ENCODE peak calls at places on chromosomes 13 and 19, in six cellular contexts. B, O, X, N, L and H are unnamed samples.

GRCh38 chr19:13995017-13995728 is 10.9 kb downstream of the RFX1 start:
- DNase-seq in O (no peak), N (no peak), L (peak), X (peak), B (no peak), H (no peak)

GRCh38 chr19:38025908-38026307 is 118.9 kb downstream of the SIPA1L3 start:
- DNase-seq in N (no peak), X (no peak), B (no peak), L (no peak), O (no peak), H (no peak)

GRCh38 chr13:94641432-94641941 is 39.8 kb downstream of the GPR180 start:
- DNase-seq in B (no peak), X (peak), L (peak), O (no peak), N (no peak), H (no peak)

GRCh38 chr19:36963262-36963661 is 47.1 kb downstream of the ZNF568 start:
- DNase-seq in O (no peak), L (no peak), X (no peak), B (no peak), N (no peak), H (no peak)

GRCh38 chr19:33040994-33041827 is 23.5 kb downstream of the RHPN2 start:
- DNase-seq in B (no peak), O (no peak), L (peak), X (peak), N (no peak), H (no peak)

GRCh38 chr13:68232351-68233130 is 1002.4 kb upstream of the PCDH9 start:
- DNase-seq in X (no peak), B (no peak), O (no peak), N (no peak), L (no peak), H (no peak)

GRCh38 chr19:38250821-38251563 is 5.2 kb downstream of the PPP1R14A start:
- DNase-seq in O (no peak), B (no peak), X (no peak), L (peak), N (peak), H (no peak)

GRCh38 chr13:30802501-30802900 is 67.2 kb downstream of the ALOX5AP start:
- DNase-seq in N (no peak), X (no peak), L (no peak), O (no peak), B (no peak), H (no peak)

GRCh38 chr13:40476175-40476958 is 190.1 kb downstream of the FOXO1 start:
- DNase-seq in L (peak), B (no peak), X (peak), O (no peak), N (no peak), H (no peak)

GRCh38 chr13:71949441-71949840 is 82.4 kb upstream of the DACH1 start:
- DNase-seq in O (no peak), B (no peak), L (no peak), N (no peak), X (no peak), H (no peak)

GRCh38 chr19:52307275-52307674 is 10.3 kb downstream of the ZNF480 start:
- DNase-seq in B (no peak), N (no peak), X (peak), O (peak), L (peak), H (peak)

GRCh38 chr13:24274452-24274971 is 34.9 kb upstream of the C1QTNF9 start:
- DNase-seq in L (no peak), B (peak), O (peak), N (no peak), X (no peak), H (peak)

GRCh38 chr13:34070006-34070405 is 252.1 kb downstream of the RFC3 start:
- DNase-seq in B (no peak), N (no peak), O (no peak), L (peak), X (peak), H (no peak)

GRCh38 chr13:25276748-25277147 is 10.5 kb downstream of the MTMR6 start:
- DNase-seq in N (no peak), L (peak), O (no peak), B (no peak), X (peak), H (no peak)